ENCODE peak calls at places on chromosomes 11 and 22, in four cellular contexts. G is EL, V is cardiac fibroblast, Y is endothelial cell. I is an unnamed sample.
A peak's percentile ranks its signal among the peaks of the same experiment; 100 is the strongest.

GRCh38 chr11:125170406-125171031 is 6.0 kb downstream of the PKNOX2 start:
- DNase-seq in G (no peak), Y (no peak), V (peak; percentile 97), I (no peak)

GRCh38 chr11:46918778-46919513 is 596 bp upstream of the LRP4 start:
- DNase-seq in V (no peak), G (no peak), Y (no peak), I (peak; percentile 47)

GRCh38 chr11:72721689-72722049 is 30.5 kb downstream of the ARAP1 start:
- DNase-seq in G (peak; percentile 30), V (peak; percentile 62), Y (no peak), I (peak; percentile 28)

GRCh38 chr11:116962108-116962507 is 124.7 kb upstream of the APOA1 start:
- DNase-seq in Y (no peak), G (peak; percentile 51), V (no peak), I (no peak)

GRCh38 chr11:61152816-61153592 is 8.2 kb downstream of the VPS37C start:
- DNase-seq in Y (no peak), G (peak; percentile 89), V (peak; percentile 74), I (no peak)

GRCh38 chr22:21573293-21573734 is 5.8 kb downstream of the UBE2L3 start:
- DNase-seq in G (no peak), V (no peak), Y (no peak), I (no peak)

GRCh38 chr11:59822989-59823566 is 12.5 kb upstream of the MRPL16 start:
- DNase-seq in V (peak; percentile 72), Y (peak; percentile 34), G (peak; percentile 65), I (peak; percentile 73)

GRCh38 chr22:45456811-45457210 is 43.3 kb downstream of the RIBC2 start:
- DNase-seq in V (no peak), Y (no peak), G (no peak), I (no peak)

GRCh38 chr11:119306373-119306890 is 10.5 kb downstream of the MCAM start:
- DNase-seq in V (peak; percentile 57), Y (no peak), G (no peak), I (no peak)

GRCh38 chr11:93528252-93528651 is 14.9 kb downstream of the SMCO4 start:
- DNase-seq in G (no peak), V (no peak), Y (no peak), I (no peak)

GRCh38 chr11:4072668-4073285 is 21.8 kb upstream of the RRM1 start:
- DNase-seq in Y (peak; percentile 66), V (peak; percentile 87), G (peak; percentile 76), I (peak; percentile 79)

GRCh38 chr11:130675917-130676316 is 227.5 kb downstream of the ADAMTS15 start:
- DNase-seq in G (no peak), Y (no peak), V (peak; percentile 67), I (no peak)

GRCh38 chr11:75275581-75275980 is 35.0 kb downstream of the TPBGL start:
- DNase-seq in V (no peak), Y (no peak), G (no peak), I (no peak)

GRCh38 chr11:79321282-79321681 is 119.5 kb downstream of the TENM4 start:
- DNase-seq in Y (no peak), G (no peak), V (no peak), I (no peak)

GRCh38 chr11:62553839-62554361 is 7.3 kb upstream of the AHNAK start:
- DNase-seq in G (peak; percentile 93), V (no peak), Y (no peak), I (peak; percentile 71)

GRCh38 chr22:41302016-41302767 is 867 bp downstream of the ZC3H7B start:
- DNase-seq in V (no peak), G (no peak), Y (peak; percentile 53), I (peak; percentile 45)

GRCh38 chr11:74069146-74070046 is 60.5 kb upstream of the UCP3 start:
- DNase-seq in Y (no peak), G (peak; percentile 18), V (no peak), I (no peak)

GRCh38 chr11:1747753-1748466 is 2.5 kb downstream of the IFITM10 start:
- DNase-seq in Y (no peak), V (no peak), G (no peak), I (no peak)

GRCh38 chr11:34379081-34379480 is 21.3 kb upstream of the ABTB2 start:
- DNase-seq in G (peak; percentile 78), Y (no peak), V (peak; percentile 2), I (no peak)

GRCh38 chr22:49968313-49968830 is 7.8 kb downstream of the PIM3 start:
- DNase-seq in Y (no peak), V (no peak), G (no peak), I (no peak)

GRCh38 chr11:119843760-119844330 is 114.8 kb upstream of the NECTIN1 start:
- DNase-seq in G (no peak), Y (no peak), V (no peak), I (no peak)

GRCh38 chr11:20762112-20762511 is 92.7 kb downstream of the NELL1 start:
- DNase-seq in G (no peak), Y (no peak), V (no peak), I (no peak)

I was measured in A673.